ENCODE peak calls at places on chromosome 12, in six cellular contexts. V, L, U, Z, J and P are unnamed samples.

GRCh38 chr12:9796346-9796745 is 30.9 kb upstream of the KLRF1 start:
- ATAC-seq in V (no peak), L (no peak), U (no peak), Z (no peak), J (no peak), P (no peak)

GRCh38 chr12:97837401-97837800 is 374.8 kb downstream of the RMST start:
- ATAC-seq in V (peak; percentile 44), L (no peak), U (no peak), Z (peak; percentile 56), J (peak; percentile 69), P (no peak)

GRCh38 chr12:45730116-45730841 is 773 bp downstream of the ARID2 start:
- ATAC-seq in V (no peak), L (peak; percentile 4), U (no peak), Z (no peak), J (no peak), P (no peak)

GRCh38 chr12:106127289-106128126 is 11.2 kb downstream of the NUAK1 start:
- ATAC-seq in V (no peak), L (no peak), U (no peak), Z (no peak), J (no peak), P (no peak)

GRCh38 chr12:75883241-75883640 is 148.3 kb downstream of the PHLDA1 start:
- ATAC-seq in V (no peak), L (no peak), U (no peak), Z (no peak), J (no peak), P (no peak)

GRCh38 chr12:126726481-126727217 is 1540.3 kb upstream of the TMEM132C start:
- ATAC-seq in V (no peak), L (no peak), U (no peak), Z (no peak), J (peak; percentile 65), P (no peak)

GRCh38 chr12:123762715-123763052 is 583 bp downstream of the DNAH10 start:
- ATAC-seq in V (no peak), L (no peak), U (no peak), Z (peak; percentile 11), J (no peak), P (peak; percentile 37)

GRCh38 chr12:3704512-3705348 is 48.2 kb downstream of the CRACR2A start:
- ATAC-seq in V (peak; percentile 27), L (no peak), U (no peak), Z (peak; percentile 43), J (no peak), P (no peak)

GRCh38 chr12:121980211-121980891 is 41.3 kb upstream of the BCL7A start:
- ATAC-seq in V (peak; percentile 5), L (no peak), U (peak; percentile 64), Z (no peak), J (no peak), P (no peak)

GRCh38 chr12:71710276-71711125 is 24.6 kb downstream of the TMEM19 start:
- ATAC-seq in V (no peak), L (no peak), U (peak; percentile 55), Z (no peak), J (peak; percentile 98), P (peak; percentile 98)